ENCODE peak calls at places on chromosomes 2 and 18, in four cellular contexts. F is CD8-positive, alpha-beta T cell; A is tibial artery; Z is left lung. Y is an unnamed sample.

GRCh38 chr18:75346671-75347070 is 80.8 kb downstream of the SMIM21 start:
- DNase-seq in F (no peak), A (no peak), Z (no peak), Y (no peak)

GRCh38 chr18:24068945-24069693 is 54.6 kb downstream of the TTC39C start:
- DNase-seq in F (no peak), A (no peak), Z (no peak), Y (no peak)

GRCh38 chr2:241616168-241617125 is 20.5 kb downstream of the THAP4 start:
- DNase-seq in F (no peak), A (no peak), Z (peak), Y (no peak)

GRCh38 chr2:208399201-208399600 is 7.4 kb upstream of the PTH2R start:
- DNase-seq in F (no peak), A (no peak), Z (no peak), Y (no peak)

GRCh38 chr18:1578505-1578904 is 673.8 kb downstream of the ADCYAP1 start:
- DNase-seq in F (no peak), A (peak), Z (peak), Y (no peak)

GRCh38 chr18:10420561-10421352 is 33.7 kb upstream of the APCDD1 start:
- DNase-seq in F (no peak), A (no peak), Z (no peak), Y (no peak)

GRCh38 chr2:101012706-101013181 is 10.7 kb downstream of the RPL31 start:
- DNase-seq in F (peak), A (no peak), Z (no peak), Y (peak)

GRCh38 chr2:132538331-132538855 is 121.8 kb downstream of the GPR39 start:
- DNase-seq in F (no peak), A (no peak), Z (no peak), Y (no peak)

GRCh38 chr18:6057604-6058003 is 162.3 kb upstream of the TMEM200C start:
- DNase-seq in F (no peak), A (no peak), Z (no peak), Y (no peak)

GRCh38 chr2:241772063-241772499 is 4.5 kb upstream of the GAL3ST2 start:
- DNase-seq in F (no peak), A (no peak), Z (no peak), Y (no peak)

GRCh38 chr2:217268978-217269377 is 409.1 kb upstream of the TNP1 start:
- DNase-seq in F (no peak), A (no peak), Z (no peak), Y (no peak)

DNA sequence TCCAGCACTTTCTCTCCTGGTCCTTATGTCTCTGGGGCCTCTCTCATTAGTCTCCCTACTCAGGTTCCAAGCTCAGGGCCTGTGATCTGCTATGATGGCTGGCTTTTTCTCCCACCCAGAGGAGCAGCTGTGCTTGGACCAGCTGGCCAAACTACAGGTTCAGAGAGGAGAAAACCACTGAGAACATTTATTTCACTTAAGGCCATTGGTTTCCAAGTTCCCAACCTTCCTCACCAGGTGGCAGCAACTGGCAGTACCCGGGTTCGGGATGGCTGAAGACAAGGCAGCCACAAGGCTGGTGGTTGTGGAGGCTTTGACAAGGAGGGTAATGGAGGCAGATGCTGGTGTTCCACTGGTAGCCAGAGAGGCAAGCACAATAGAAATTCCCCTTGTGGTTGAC is 29.9 kb upstream of the SELENOI start:
- DNase-seq in F (no peak), A (no peak), Z (no peak), Y (no peak)
- TF ChIP-seq CTCF in F (no peak), A (no peak), Z (no peak), Y (no peak)

DNA sequence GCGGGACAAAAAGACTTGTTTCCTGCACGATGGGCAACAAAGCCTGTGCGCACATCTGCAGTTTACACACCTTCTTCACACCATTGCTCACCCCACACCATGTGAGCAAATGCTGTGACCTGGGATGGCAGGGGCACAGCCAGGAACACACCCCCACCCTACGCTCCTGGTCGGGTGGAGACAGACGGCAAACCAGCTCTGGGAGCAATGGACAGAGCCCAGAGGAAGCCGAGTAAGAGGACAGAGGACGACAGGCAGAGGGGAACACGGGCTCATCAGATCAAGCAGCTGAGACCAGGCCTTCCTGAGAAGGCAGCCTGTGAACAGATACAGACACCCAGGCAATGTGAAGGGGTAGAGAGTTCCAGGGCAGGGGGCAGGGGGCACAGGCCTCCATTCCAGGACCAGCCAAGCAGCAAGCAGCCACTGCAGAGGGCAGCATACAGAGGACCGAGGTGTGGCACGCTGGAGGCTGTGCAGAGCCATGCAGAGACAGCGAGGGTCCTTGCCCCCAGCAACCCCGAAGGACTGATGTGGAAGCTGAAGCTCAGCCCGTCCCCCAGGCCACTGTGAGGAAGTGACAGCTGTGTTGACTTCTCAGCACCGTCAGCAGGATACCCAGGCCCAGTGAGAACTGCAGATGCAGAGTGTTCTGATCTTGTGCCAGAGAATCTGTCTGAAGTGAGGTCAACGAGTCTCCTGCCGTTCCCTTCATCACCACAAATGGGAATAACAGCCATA is 46.2 kb downstream of the PARD6G start:
- DNase-seq in F (no peak), A (no peak), Z (no peak), Y (no peak)
- TF ChIP-seq CTCF in F (no peak), A (no peak), Z (no peak), Y (no peak)

GRCh38 chr2:167843657-167844056 is 403.7 kb downstream of the STK39 start:
- DNase-seq in F (no peak), A (no peak), Z (no peak), Y (no peak)

GRCh38 chr2:167842047-167842446 is 405.3 kb downstream of the STK39 start:
- DNase-seq in F (no peak), A (no peak), Z (no peak), Y (no peak)

GRCh38 chr2:167843203-167843602 is 404.2 kb downstream of the STK39 start:
- DNase-seq in F (no peak), A (no peak), Z (no peak), Y (no peak)

DNA sequence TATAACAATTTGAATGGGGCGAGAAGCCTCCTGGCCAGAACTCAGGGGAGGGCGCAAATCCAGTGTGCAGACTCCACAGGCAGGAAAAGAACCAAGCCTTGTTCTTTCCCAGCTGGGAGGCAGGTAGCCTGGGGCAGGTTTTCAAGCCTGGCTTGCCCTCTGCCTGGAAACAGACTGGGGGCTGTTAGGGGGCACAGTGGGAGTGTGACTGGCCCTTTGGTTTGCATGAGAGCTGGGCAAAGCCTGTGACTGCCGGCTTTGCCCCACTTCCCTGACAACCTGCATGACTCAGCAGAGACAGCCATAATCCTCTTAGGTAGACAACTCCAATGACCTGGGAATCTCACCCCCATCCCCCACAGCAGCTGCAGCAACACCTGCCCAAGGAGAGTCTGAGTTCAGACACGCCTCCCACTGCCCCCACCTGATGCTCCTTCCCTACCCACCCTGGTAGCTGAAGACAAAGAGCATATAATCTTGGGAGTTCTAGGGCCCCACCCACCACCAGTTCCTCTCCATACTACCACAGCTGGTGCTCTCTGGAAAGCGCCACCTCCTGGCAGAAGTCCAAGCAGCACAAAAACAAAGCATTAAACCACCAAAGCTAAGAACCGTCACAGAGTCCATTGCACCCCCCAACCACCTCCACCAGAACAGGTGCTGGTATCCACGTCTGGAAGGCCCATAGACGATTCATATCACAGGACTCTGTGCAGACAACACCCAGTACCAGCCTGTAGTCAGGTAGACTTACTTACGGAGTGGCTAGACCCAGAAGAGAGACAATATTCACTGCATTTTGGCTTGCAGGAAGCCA is 402.5 kb downstream of the STK39 start:
- DNase-seq in F (no peak), A (no peak), Z (no peak), Y (no peak)
- TF ChIP-seq CTCF in F (no peak), A (no peak), Z (no peak), Y (peak)

GRCh38 chr2:2564300-2565085 is 233.4 kb upstream of the MYT1L start:
- DNase-seq in F (no peak), A (no peak), Z (peak), Y (no peak)
- TF ChIP-seq CTCF in F (no peak), A (no peak), Z (no peak), Y (no peak)

GRCh38 chr2:237604960-237605359 is 14.4 kb upstream of the RAB17 start:
- DNase-seq in F (no peak), A (no peak), Z (no peak), Y (no peak)
- TF ChIP-seq CTCF in F (no peak), A (no peak), Z (no peak), Y (peak)

DNA sequence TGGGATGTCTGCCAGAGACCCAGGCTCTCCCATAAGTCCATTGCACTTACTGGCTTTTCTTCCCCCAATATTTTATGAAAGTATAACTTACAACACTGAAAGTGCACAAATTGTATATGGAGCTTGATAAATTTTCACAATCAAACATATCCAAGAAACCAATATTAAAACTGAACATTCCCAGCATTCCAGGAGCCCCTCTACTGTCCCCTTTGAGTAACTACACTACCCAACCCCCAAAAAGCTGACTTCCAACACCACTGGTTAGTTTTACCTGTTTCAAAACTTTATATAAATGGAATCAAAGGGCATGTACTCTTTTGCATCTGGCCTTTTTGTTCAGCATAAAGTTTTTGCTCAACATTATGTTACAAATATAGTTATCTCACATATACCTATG is 35.2 kb upstream of the PKDCC start:
- DNase-seq in F (no peak), A (no peak), Z (no peak), Y (no peak)
- TF ChIP-seq CTCF in F (no peak), A (no peak), Z (no peak), Y (no peak)

GRCh38 chr2:60294901-60295590 is 258.4 kb downstream of the BCL11A start:
- DNase-seq in F (no peak), A (no peak), Z (no peak), Y (peak)
- TF ChIP-seq CTCF in F (no peak), A (no peak), Z (no peak), Y (no peak)

DNA sequence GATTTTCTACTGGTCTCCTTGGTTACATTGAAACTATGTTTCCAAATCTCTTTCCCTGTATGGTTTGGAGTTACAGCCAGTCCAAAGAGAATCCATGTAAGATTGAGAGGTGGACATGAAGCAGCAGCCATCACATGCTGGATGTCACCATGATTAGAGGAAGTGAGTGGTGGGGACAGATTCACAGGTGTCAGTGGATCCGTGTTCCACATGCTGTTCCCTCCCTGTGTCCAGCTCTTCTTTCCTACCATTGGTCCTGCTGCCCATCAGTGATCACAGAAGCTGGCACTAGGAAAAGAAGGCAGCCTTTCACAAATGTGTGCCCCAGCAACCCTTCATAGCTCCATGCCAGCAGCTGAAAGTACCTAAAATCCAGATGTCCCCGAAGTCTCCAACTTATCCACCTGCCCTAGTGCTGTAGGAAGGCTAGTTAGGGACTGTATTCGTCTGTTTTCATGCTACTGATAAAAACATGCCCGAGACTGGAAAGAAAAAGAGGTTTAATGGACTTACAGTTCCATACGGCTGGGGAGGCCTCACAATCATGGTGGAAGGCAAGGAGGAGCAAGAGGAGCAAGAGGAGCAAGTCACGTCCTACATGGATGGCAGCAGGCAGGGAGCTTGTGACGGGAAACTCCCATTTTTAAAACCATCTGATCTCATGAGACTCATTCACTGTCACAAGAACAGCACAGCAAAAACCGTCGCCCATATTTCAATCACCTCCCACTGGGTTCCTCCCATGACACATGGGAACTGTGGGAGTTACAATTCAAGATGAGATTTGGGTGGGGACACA is 207.5 kb downstream of the INSIG2 start:
- DNase-seq in F (no peak), A (no peak), Z (no peak), Y (no peak)
- TF ChIP-seq CTCF in F (no peak), A (no peak), Z (no peak), Y (no peak)

DNA sequence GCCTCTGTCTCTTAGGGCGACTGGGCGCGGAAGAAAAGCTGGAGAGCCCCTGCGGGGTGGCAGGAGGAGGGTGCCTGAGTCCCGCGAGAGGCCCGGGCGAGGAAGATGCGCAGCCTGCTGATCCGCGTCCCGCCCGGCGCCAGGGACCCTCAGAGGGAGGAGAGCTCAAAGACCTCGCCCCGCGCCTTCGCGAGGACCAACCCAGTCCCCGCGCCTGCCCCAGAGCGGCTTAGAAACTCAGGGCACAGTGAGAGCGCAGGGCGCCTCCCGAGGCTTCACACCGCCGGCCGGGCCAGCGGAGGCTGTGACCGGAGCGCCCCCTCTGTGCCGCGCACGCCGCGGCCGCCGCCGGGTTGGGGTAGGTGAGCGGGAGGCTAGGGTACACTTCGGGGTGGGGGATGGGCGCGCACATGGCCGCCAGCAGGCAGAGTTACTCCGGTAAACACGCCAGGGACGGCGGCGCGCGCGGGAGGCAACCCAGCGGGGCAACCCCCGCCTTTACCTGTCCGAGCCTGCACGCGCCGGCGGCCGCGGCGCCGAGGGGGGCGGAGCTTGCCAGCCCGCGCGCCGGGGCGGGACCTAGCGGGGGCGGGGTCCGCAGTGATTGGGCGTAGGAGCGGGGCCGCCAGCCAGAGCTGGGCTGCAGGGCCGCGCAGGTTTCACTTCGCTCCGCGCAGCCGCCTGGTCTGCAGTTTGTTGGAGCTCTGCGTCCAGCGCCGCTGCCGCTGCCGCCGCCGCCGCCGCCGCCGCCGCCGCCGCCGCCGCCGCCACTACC is at the start of gene BCL2L11:
- DNase-seq in F (peak), A (peak), Z (peak), Y (peak)
- TF ChIP-seq CTCF in F (no peak), A (no peak), Z (no peak), Y (no peak)

GRCh38 chr2:171274757-171275156 is 114.1 kb upstream of the TLK1 start:
- DNase-seq in F (no peak), A (no peak), Z (no peak), Y (no peak)
- TF ChIP-seq CTCF in F (no peak), A (no peak), Z (no peak), Y (no peak)

Y was measured in neural crest cell.